ENCODE peak calls at places on chromosomes 13 and 19, in eight cellular contexts. D is ascending aorta, E is HFF-Myc, Q is fibroblast of mammary gland, K is HCT116, R is tibial artery, F is AG10803, I is sigmoid colon. V is an unnamed sample.
A peak's percentile ranks its signal among the peaks of the same experiment; 100 is the strongest.

GRCh38 chr19:58117841-58118575 is 20.0 kb upstream of the ZSCAN18 start:
- DNase-seq in K (no peak), R (no peak), F (no peak), D (no peak), I (no peak), E (no peak), Q (no peak), V (no peak)

GRCh38 chr19:12484011-12484370 is 625 bp downstream of the ZNF709 start:
- DNase-seq in Q (no peak), I (no peak), K (no peak), E (no peak), F (no peak), R (no peak), D (no peak), V (no peak)

GRCh38 chr19:42596391-42597071 is 1.8 kb upstream of the CEACAM8 start:
- DNase-seq in R (no peak), Q (peak; percentile 5), D (no peak), I (no peak), K (no peak), E (no peak), F (no peak), V (peak; percentile 31)

GRCh38 chr13:92719868-92720267 is 506.7 kb upstream of the GPC6 start:
- DNase-seq in D (no peak), R (no peak), E (no peak), I (no peak), F (no peak), Q (no peak), K (no peak), V (no peak)

GRCh38 chr19:39169143-39169810 is 27.5 kb upstream of the NCCRP1 start:
- DNase-seq in D (no peak), E (no peak), K (no peak), Q (no peak), I (no peak), F (no peak), R (no peak), V (no peak)

GRCh38 chr13:75901509-75901908 is 265.4 kb downstream of the LMO7 start:
- DNase-seq in R (peak; percentile 76), F (no peak), K (no peak), D (no peak), E (no peak), Q (no peak), I (no peak), V (no peak)

GRCh38 chr13:112127564-112127963 is 60.6 kb downstream of the SOX1 start:
- DNase-seq in R (peak; percentile 16), Q (no peak), F (no peak), K (no peak), E (no peak), D (no peak), I (no peak), V (no peak)

GRCh38 chr19:49363265-49364082 is at the start of gene DKKL1:
- DNase-seq in F (peak; percentile 98), R (peak; percentile 100), E (peak; percentile 99), Q (peak; percentile 99), I (peak; percentile 100), K (peak; percentile 99), D (peak; percentile 99), V (peak; percentile 89)

GRCh38 chr19:41887711-41888382 is 4.9 kb downstream of the ARHGEF1 start:
- DNase-seq in F (no peak), Q (peak; percentile 20), R (no peak), K (peak; percentile 93), E (no peak), D (peak; percentile 72), I (no peak), V (peak; percentile 82)

GRCh38 chr13:72221276-72221962 is 354.4 kb upstream of the DACH1 start:
- DNase-seq in D (no peak), I (no peak), E (no peak), F (no peak), Q (no peak), K (peak; percentile 18), R (no peak), V (peak; percentile 27)

GRCh38 chr19:8827277-8827676 is 4.8 kb downstream of the ZNF558 start:
- DNase-seq in I (no peak), F (no peak), D (no peak), E (no peak), K (no peak), Q (no peak), R (no peak), V (no peak)
- TF ChIP-seq CTCF in I (no peak), F (no peak), D (no peak), E (no peak), K (no peak), Q (no peak), R (no peak), V (no peak)

GRCh38 chr13:74063533-74064100 is 70.6 kb downstream of the KLF12 start:
- DNase-seq in K (no peak), F (no peak), I (no peak), Q (no peak), R (no peak), E (no peak), D (no peak), V (no peak)

GRCh38 chr13:74062933-74063332 is 71.3 kb downstream of the KLF12 start:
- DNase-seq in F (peak; percentile 61), I (peak; percentile 82), K (no peak), E (no peak), R (peak; percentile 81), Q (peak; percentile 67), D (peak; percentile 90), V (peak; percentile 85)

GRCh38 chr13:74064805-74065204 is 69.4 kb downstream of the KLF12 start:
- DNase-seq in E (no peak), D (no peak), Q (peak; percentile 33), I (no peak), F (no peak), R (no peak), K (no peak), V (no peak)

GRCh38 chr13:74066937-74067336 is 67.3 kb downstream of the KLF12 start:
- DNase-seq in D (no peak), E (no peak), K (no peak), F (no peak), R (no peak), Q (no peak), I (no peak), V (no peak)

DNA sequence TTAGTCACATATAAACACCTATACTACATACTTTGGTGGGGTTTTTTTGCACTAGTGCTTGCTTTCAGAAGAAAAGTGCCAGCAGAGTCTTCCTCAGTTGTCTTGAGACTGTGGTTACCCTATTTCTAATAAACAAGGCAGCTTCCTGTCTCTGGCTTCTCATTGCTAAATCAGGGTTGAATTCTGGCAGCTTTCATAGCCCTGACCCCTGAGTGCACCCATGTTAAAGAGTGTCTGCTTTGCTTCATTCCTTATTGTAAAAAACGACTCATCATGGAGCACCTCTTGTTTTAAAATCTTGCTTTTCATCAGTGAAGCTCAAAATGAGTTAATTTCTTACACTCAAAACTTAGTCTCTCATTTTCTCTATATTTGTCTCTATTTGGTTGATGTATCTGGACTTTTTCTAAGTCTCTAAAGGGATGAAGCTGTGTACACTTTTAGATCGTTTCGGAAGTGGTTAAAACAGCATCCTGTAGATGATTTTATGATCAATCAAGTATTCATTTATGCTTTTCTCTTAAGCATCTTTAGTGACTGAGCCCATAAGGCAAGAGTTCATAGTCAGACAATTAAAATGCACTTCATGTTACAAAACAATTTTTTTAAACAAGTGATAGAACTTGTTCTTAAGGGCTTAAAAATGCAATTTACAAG is 72.1 kb downstream of the KLF12 start:
- DNase-seq in D (no peak), K (no peak), F (peak; percentile 74), Q (peak; percentile 63), R (no peak), E (no peak), I (no peak), V (peak; percentile 84)
- H3K4me3 ChIP-seq in D (peak overlapping the region; percentile 49), K (no peak overlapping the region), F (no peak overlapping the region), Q (no peak overlapping the region), R (peak overlapping the region; percentile 45), E (no peak overlapping the region), I (no peak overlapping the region), V (peak overlapping the region; percentile 45)

DNA sequence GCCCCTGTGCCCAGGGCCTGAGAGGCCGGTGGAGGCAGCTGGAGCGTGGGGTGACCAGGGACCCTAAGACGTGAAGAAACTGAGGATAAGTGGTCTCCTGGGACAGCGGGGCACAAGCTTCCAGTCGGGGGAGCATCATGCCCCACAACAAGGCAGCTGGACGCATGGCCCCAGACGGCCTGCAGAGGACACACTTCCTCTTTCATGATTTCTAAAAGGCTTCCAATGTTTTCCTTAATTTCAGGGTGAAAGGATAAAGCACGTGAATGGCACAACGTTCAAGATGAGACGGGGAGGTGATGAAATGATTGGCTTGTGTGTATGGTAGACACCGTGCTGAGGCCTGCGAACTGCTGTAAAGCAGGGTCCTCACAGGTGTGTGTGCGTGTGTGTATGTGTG is 20.2 kb upstream of the MYDGF start:
- DNase-seq in Q (no peak), K (no peak), F (no peak), E (no peak), D (no peak), I (no peak), R (no peak), V (no peak)
- TF ChIP-seq CTCF in Q (peak; percentile 8), K (no peak), F (no peak), E (peak; percentile 5), D (no peak), I (no peak), R (no peak), V (no peak)

DNA sequence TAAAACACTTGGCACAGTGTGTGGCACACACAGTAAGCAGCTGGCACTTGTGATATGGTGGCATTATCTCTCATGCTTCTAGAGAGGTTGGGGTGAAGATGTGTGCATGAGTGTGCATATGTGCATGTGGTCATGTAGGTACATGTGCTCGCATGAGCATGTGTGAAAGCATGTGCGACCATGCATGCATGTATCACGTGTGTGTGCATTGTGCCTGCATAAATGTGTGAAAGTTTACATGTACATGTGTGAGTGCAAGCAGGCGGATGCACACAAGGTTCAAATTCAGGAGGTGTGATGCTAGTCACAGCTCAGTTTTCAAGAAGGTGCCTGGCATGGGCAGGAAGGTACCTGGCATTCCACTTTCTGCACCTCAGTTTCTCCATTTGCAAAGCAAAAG is 59.0 kb upstream of the UQCRFS1 start:
- DNase-seq in K (no peak), D (no peak), Q (no peak), E (no peak), R (peak; percentile 27), I (peak; percentile 25), F (no peak), V (no peak)
- H3K4me3 ChIP-seq in K (no peak overlapping the region), D (no peak overlapping the region), Q (no peak overlapping the region), E (no peak overlapping the region), R (no peak overlapping the region), I (no peak overlapping the region), F (no peak overlapping the region), V (no peak overlapping the region)